ENCODE peak calls at places on chromosomes 5 and 9, in five cellular contexts. G is heart left ventricle, H is brain microvascular endothelial cell, M is Panc1, I is dorsolateral prefrontal cortex. O is an unnamed sample.
A peak's percentile ranks its signal among the peaks of the same experiment; 100 is the strongest.

GRCh38 chr9:129237195-129237611 is 59.1 kb upstream of the IER5L start:
- DNase-seq in G (no peak), H (peak; percentile 59), M (no peak), I (peak; percentile 46), O (no peak)

GRCh38 chr9:33170464-33171156 is 3.5 kb upstream of the B4GALT1 start:
- DNase-seq in G (peak; percentile 74), H (no peak), M (no peak), I (no peak), O (no peak)

GRCh38 chr5:132764051-132764450 is 13.0 kb downstream of the SEPTIN8 start:
- DNase-seq in G (no peak), H (no peak), M (no peak), I (no peak), O (no peak)

GRCh38 chr5:72723584-72723983 is 92.9 kb upstream of the TNPO1 start:
- DNase-seq in G (no peak), H (no peak), M (no peak), I (no peak), O (no peak)

GRCh38 chr5:133848306-133848924 is 120.0 kb downstream of the C5orf15 start:
- DNase-seq in G (no peak), H (no peak), M (no peak), I (no peak), O (no peak)

GRCh38 chr5:80975065-80975464 is 14.9 kb downstream of the RASGRF2 start:
- DNase-seq in G (no peak), H (peak; percentile 12), M (no peak), I (no peak), O (no peak)

GRCh38 chr5:178230879-178231735 is 1.5 kb downstream of the PHYKPL start:
- DNase-seq in G (peak; percentile 56), H (peak; percentile 22), M (no peak), I (no peak), O (peak; percentile 31)

GRCh38 chr5:474826-475661 is 32.1 kb downstream of the EXOC3 start:
- DNase-seq in G (peak; percentile 21), H (no peak), M (no peak), I (no peak), O (no peak)

GRCh38 chr5:55176176-55176818 is 3.3 kb upstream of the CDC20B start:
- DNase-seq in G (peak; percentile 23), H (no peak), M (no peak), I (peak; percentile 3), O (no peak)

GRCh38 chr9:26308328-26308727 is 584.3 kb downstream of the CAAP1 start:
- DNase-seq in G (no peak), H (no peak), M (no peak), I (no peak), O (no peak)

GRCh38 chr9:109775516-109775915 is 4.5 kb upstream of the PALM2AKAP2 start:
- DNase-seq in G (no peak), H (no peak), M (no peak), I (no peak), O (peak; percentile 65)

GRCh38 chr5:62143268-62144229 is 162.5 kb upstream of the KIF2A start:
- DNase-seq in G (no peak), H (no peak), M (no peak), I (no peak), O (no peak)

GRCh38 chr5:132510076-132510475 is 19.5 kb upstream of the IRF1 start:
- DNase-seq in G (no peak), H (peak; percentile 70), M (no peak), I (no peak), O (peak; percentile 65)

GRCh38 chr5:69467442-69468225 is 25.0 kb upstream of the OCLN start:
- DNase-seq in G (no peak), H (no peak), M (no peak), I (no peak), O (no peak)

GRCh38 chr5:128613111-128613510 is 75.1 kb upstream of the FBN2 start:
- DNase-seq in G (no peak), H (no peak), M (no peak), I (no peak), O (no peak)

DNA sequence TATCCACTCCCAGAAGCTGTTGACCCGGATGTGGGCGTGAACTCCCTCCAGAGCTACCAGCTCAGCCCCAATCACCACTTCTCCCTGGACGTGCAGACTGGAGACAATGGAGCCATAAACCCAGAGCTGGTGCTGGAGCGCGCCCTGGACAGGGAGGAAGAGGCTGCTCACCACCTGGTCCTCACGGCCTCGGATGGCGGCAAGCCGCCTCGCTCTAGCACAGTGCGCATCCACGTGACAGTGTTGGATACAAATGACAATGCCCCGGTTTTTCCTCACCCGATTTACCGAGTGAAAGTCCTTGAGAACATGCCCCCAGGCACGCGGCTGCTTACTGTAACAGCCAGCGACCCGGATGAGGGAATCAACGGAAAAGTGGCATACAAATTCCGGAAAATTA is 834 bp downstream of the PCDHGA8 start:
- DNase-seq in G (no peak), H (no peak), M (no peak), I (no peak), O (no peak)
- H3K4me3 ChIP-seq in G (no peak overlapping the region), H (no peak overlapping the region), M (no peak overlapping the region), I (no peak overlapping the region), O (no peak overlapping the region)

GRCh38 chr5:141431286-141431685 is 979 bp downstream of the PCDHGA12 start:
- DNase-seq in G (no peak), H (no peak), M (no peak), I (no peak), O (no peak)
- H3K4me3 ChIP-seq in G (peak overlapping the region; percentile 19), H (peak overlapping the region; percentile 55), M (no peak overlapping the region), I (peak overlapping the region; percentile 49), O (peak overlapping the region; percentile 37)

GRCh38 chr5:88830567-88830966 is 52.4 kb downstream of the MEF2C start:
- DNase-seq in G (no peak), H (no peak), M (no peak), I (no peak), O (no peak)
- H3K4me3 ChIP-seq in G (no peak overlapping the region), H (no peak overlapping the region), M (no peak overlapping the region), I (peak overlapping the region; percentile 10), O (no peak overlapping the region)

GRCh38 chr9:706606-707451 is 134.7 kb upstream of the DMRT1 start:
- DNase-seq in G (peak; percentile 62), H (peak; percentile 48), M (no peak), I (peak; percentile 64), O (peak; percentile 34)

GRCh38 chr9:708556-709432 is 132.7 kb upstream of the DMRT1 start:
- DNase-seq in G (no peak), H (no peak), M (no peak), I (no peak), O (no peak)

GRCh38 chr9:710951-711745 is 130.3 kb upstream of the DMRT1 start:
- DNase-seq in G (no peak), H (no peak), M (no peak), I (no peak), O (no peak)

GRCh38 chr9:706073-706472 is 135.4 kb upstream of the DMRT1 start:
- DNase-seq in G (no peak), H (no peak), M (no peak), I (no peak), O (no peak)

GRCh38 chr9:708182-708555 is 133.3 kb upstream of the DMRT1 start:
- DNase-seq in G (no peak), H (no peak), M (no peak), I (no peak), O (no peak)
- H3K4me3 ChIP-seq in G (no peak overlapping the region), H (peak overlapping the region; percentile 34), M (no peak overlapping the region), I (peak overlapping the region; percentile 48), O (peak overlapping the region; percentile 29)

O was measured in skeletal muscle cell.